ENCODE peak calls at places on chromosomes 3 and 15, in six cellular contexts. P is retina, E is kidney tubule cell, K is nephron progenitor cell, H is lung microvascular endothelial cell, L is NCI-H1930. T is an unnamed sample.

GRCh38 chr15:67825880-67826716 is 789 bp downstream of the SKOR1 start:
- DNase-seq in P (peak), E (no peak), K (no peak), H (no peak), L (no peak), T (no peak)

GRCh38 chr3:151404316-151404715 is 19.8 kb upstream of the P2RY12 start:
- DNase-seq in P (no peak), E (peak), K (no peak), H (no peak), L (no peak), T (peak)

GRCh38 chr15:47517737-47518136 is 199.6 kb upstream of the SEMA6D start:
- DNase-seq in P (no peak), E (no peak), K (no peak), H (no peak), L (no peak), T (no peak)

GRCh38 chr3:174863488-174863887 is 4.4 kb downstream of the NAALADL2 start:
- DNase-seq in P (no peak), E (peak), K (no peak), H (no peak), L (no peak), T (peak)

GRCh38 chr15:41263891-41264351 is 32.9 kb downstream of the CHP1 start:
- DNase-seq in P (no peak), E (no peak), K (no peak), H (no peak), L (no peak), T (no peak)

GRCh38 chr3:160343132-160343531 is 55.9 kb downstream of the IFT80 start:
- DNase-seq in P (no peak), E (peak), K (no peak), H (peak), L (no peak), T (peak)

GRCh38 chr3:159856496-159857098 is 132.0 kb upstream of the IL12A start:
- DNase-seq in P (peak), E (no peak), K (peak), H (peak), L (no peak), T (no peak)

GRCh38 chr3:87997298-87997697 is 61.5 kb downstream of the CGGBP1 start:
- DNase-seq in P (no peak), E (peak), K (no peak), H (peak), L (no peak), T (peak)

GRCh38 chr15:73002509-73002908 is 49.8 kb upstream of the NEO1 start:
- DNase-seq in P (no peak), E (peak), K (no peak), H (no peak), L (no peak), T (no peak)

GRCh38 chr3:100029689-100030088 is 84.6 kb downstream of the FILIP1L start:
- DNase-seq in P (no peak), E (no peak), K (no peak), H (no peak), L (no peak), T (no peak)

GRCh38 chr15:101398247-101398646 is 91.3 kb downstream of the PCSK6 start:
- DNase-seq in P (no peak), E (no peak), K (no peak), H (no peak), L (no peak), T (no peak)

GRCh38 chr15:41241251-41241964 is 10.3 kb downstream of the CHP1 start:
- DNase-seq in P (no peak), E (peak), K (no peak), H (peak), L (no peak), T (no peak)

GRCh38 chr15:92934706-92935105 is 34.6 kb downstream of the CHD2 start:
- DNase-seq in P (no peak), E (no peak), K (no peak), H (peak), L (no peak), T (no peak)

GRCh38 chr15:31274496-31275330 is 51.9 kb upstream of the KLF13 start:
- DNase-seq in P (no peak), E (no peak), K (no peak), H (no peak), L (no peak), T (no peak)

GRCh38 chr15:75249726-75250125 is 8.4 kb upstream of the GOLGA6C start:
- DNase-seq in P (no peak), E (no peak), K (no peak), H (no peak), L (no peak), T (no peak)

GRCh38 chr3:133693821-133694220 is 32.1 kb upstream of the TOPBP1 start:
- DNase-seq in P (no peak), E (no peak), K (no peak), H (no peak), L (no peak), T (no peak)

GRCh38 chr3:125121246-125122010 is 65.6 kb upstream of the HEG1 start:
- DNase-seq in P (peak), E (no peak), K (no peak), H (no peak), L (no peak), T (no peak)

GRCh38 chr3:21705769-21706168 is 45.2 kb downstream of the ZNF385D start:
- DNase-seq in P (no peak), E (peak), K (no peak), H (no peak), L (no peak), T (peak)

GRCh38 chr15:38401716-38402115 is 52.2 kb upstream of the FAM98B start:
- DNase-seq in P (no peak), E (no peak), K (no peak), H (no peak), L (no peak), T (no peak)

GRCh38 chr3:189961525-189962161 is 159.1 kb downstream of the P3H2 start:
- DNase-seq in P (peak), E (peak), K (peak), H (peak), L (peak), T (peak)